ENCODE peak calls at places on chromosomes 12 and 14, in six cellular contexts. S is HCT116; J is left ventricle myocardium inferior; G is psoas muscle; C is PC-9; U is CD4-positive, alpha-beta T cell. W is an unnamed sample. For H3K27me3, the result is how much of the 10 kb centered on the place peaks cover.

GRCh38 chr12:113757223-113758002 is 208.7 kb downstream of the RBM19 start:
- DNase-seq in S (peak), J (no peak), G (no peak), C (peak), U (no peak), W (no peak)

GRCh38 chr12:78038541-78038940 is 207.8 kb downstream of the NAV3 start:
- DNase-seq in S (no peak), J (no peak), G (no peak), C (no peak), U (no peak), W (no peak)

GRCh38 chr12:84757978-84758377 is 154.6 kb downstream of the SLC6A15 start:
- DNase-seq in S (no peak), J (no peak), G (no peak), C (no peak), U (no peak), W (no peak)

GRCh38 chr14:59118171-59118570 is 70.3 kb upstream of the DAAM1 start:
- DNase-seq in S (no peak), J (no peak), G (no peak), C (no peak), U (no peak), W (no peak)

GRCh38 chr12:124026755-124027745 is 54.0 kb downstream of the ZNF664 start:
- DNase-seq in S (no peak), J (no peak), G (no peak), C (peak), U (no peak), W (peak)

GRCh38 chr14:77242752-77243151 is 28.3 kb downstream of the NGB start:
- DNase-seq in S (no peak), J (no peak), G (peak), C (no peak), U (no peak), W (no peak)

GRCh38 chr14:71541271-71541670 is 391.0 kb upstream of the RGS6 start:
- DNase-seq in S (no peak), J (no peak), G (no peak), C (no peak), U (no peak), W (no peak)

GRCh38 chr14:104820669-104821228 is 19.8 kb downstream of the ZBTB42 start:
- DNase-seq in S (no peak), J (no peak), G (peak), C (peak), U (no peak), W (peak)

GRCh38 chr12:3805058-3805457 is 52.1 kb upstream of the CRACR2A start:
- DNase-seq in S (no peak), J (no peak), G (no peak), C (no peak), U (no peak), W (no peak)

GRCh38 chr14:63483315-63483714 is 59.9 kb downstream of the PPP2R5E start:
- DNase-seq in S (no peak), J (no peak), G (no peak), C (no peak), U (no peak), W (no peak)

GRCh38 chr12:129550353-129550752 is 353.5 kb downstream of the TMEM132D start:
- DNase-seq in S (no peak), J (no peak), G (no peak), C (no peak), U (no peak), W (no peak)

GRCh38 chr12:89856431-89856830 is 147.8 kb upstream of the ATP2B1 start:
- DNase-seq in S (no peak), J (no peak), G (no peak), C (no peak), U (no peak), W (no peak)

GRCh38 chr12:83827860-83828259 is 1084.7 kb downstream of the SLC6A15 start:
- DNase-seq in S (no peak), J (no peak), G (no peak), C (no peak), U (no peak), W (no peak)

GRCh38 chr14:79325071-79325470 is 886.2 kb downstream of the DIO2 start:
- DNase-seq in S (no peak), J (no peak), G (no peak), C (no peak), U (no peak), W (no peak)

GRCh38 chr12:121467638-121468403 is 67.9 kb downstream of the RNF34 start:
- DNase-seq in S (no peak), J (no peak), G (no peak), C (no peak), U (no peak), W (no peak)

GRCh38 chr12:121812921-121813896 is 9.4 kb downstream of the SETD1B start:
- DNase-seq in S (no peak), J (no peak), G (peak), C (no peak), U (no peak), W (no peak)

GRCh38 chr14:100750762-100751699 is 24.3 kb downstream of the DLK1 start:
- DNase-seq in S (no peak), J (no peak), G (no peak), C (no peak), U (no peak), W (no peak)

GRCh38 chr12:19058235-19059021 is 71.1 kb upstream of the PLEKHA5 start:
- DNase-seq in S (no peak), J (no peak), G (no peak), C (no peak), U (no peak), W (no peak)

GRCh38 chr12:5012337-5012736 is 31.3 kb upstream of the KCNA5 start:
- DNase-seq in S (no peak), J (peak), G (peak), C (no peak), U (no peak), W (peak)

GRCh38 chr14:96077983-96078686 is 39.0 kb downstream of the C14orf132 start:
- DNase-seq in S (no peak), J (no peak), G (peak), C (no peak), U (no peak), W (no peak)

GRCh38 chr12:27970981-27971489 is 1.5 kb downstream of the PTHLH start:
- DNase-seq in S (no peak), J (no peak), G (peak), C (no peak), U (no peak), W (no peak)

GRCh38 chr14:93035917-93036651 is 79.6 kb downstream of the ITPK1 start:
- DNase-seq in S (no peak), J (peak), G (no peak), C (peak), U (no peak), W (peak)

GRCh38 chr12:6113691-6114475 is 10.6 kb downstream of the VWF start:
- DNase-seq in S (no peak), J (no peak), G (no peak), C (no peak), U (no peak), W (no peak)

GRCh38 chr14:69763761-69764510 is 3.0 kb upstream of the SRSF5 start:
- DNase-seq in S (no peak), J (no peak), G (no peak), C (no peak), U (no peak), W (no peak)

GRCh38 chr12:56266634-56267442 is at the start of gene COQ10A:
- DNase-seq in S (peak), J (peak), G (peak), C (peak), U (peak), W (peak)

GRCh38 chr14:94364037-94364436 is 24.4 kb downstream of the SERPINA1 start:
- DNase-seq in S (no peak), J (no peak), G (no peak), C (no peak), U (no peak), W (no peak)

GRCh38 chr12:89789862-89790261 is 81.2 kb upstream of the ATP2B1 start:
- DNase-seq in S (no peak), J (no peak), G (no peak), C (no peak), U (no peak), W (no peak)

GRCh38 chr12:119835068-119835467 is 42.1 kb downstream of the CIT start:
- DNase-seq in S (no peak), J (no peak), G (no peak), C (no peak), U (no peak), W (no peak)

GRCh38 chr12:53235742-53236442 is 3.9 kb upstream of the RARG start:
- DNase-seq in S (no peak), J (no peak), G (peak), C (no peak), U (no peak), W (no peak)

GRCh38 chr12:24075650-24076049 is 126.2 kb upstream of the SOX5 start:
- DNase-seq in S (no peak), J (no peak), G (no peak), C (no peak), U (no peak), W (no peak)

GRCh38 chr12:122227341-122227740 is 1.5 kb upstream of the DIABLO start:
- DNase-seq in S (no peak), J (no peak), G (peak), C (no peak), U (peak), W (no peak)

GRCh38 chr12:45302621-45303020 is 86.7 kb downstream of the ANO6 start:
- DNase-seq in S (no peak), J (no peak), G (no peak), C (no peak), U (no peak), W (no peak)

GRCh38 chr12:127496255-127496654 is 770.7 kb upstream of the TMEM132C start:
- DNase-seq in S (no peak), J (no peak), G (no peak), C (no peak), U (no peak), W (no peak)
- H3K27me3 ChIP-seq in S (under half), J (under half), G (under half), C (under half), U (under half), W (under half)

DNA sequence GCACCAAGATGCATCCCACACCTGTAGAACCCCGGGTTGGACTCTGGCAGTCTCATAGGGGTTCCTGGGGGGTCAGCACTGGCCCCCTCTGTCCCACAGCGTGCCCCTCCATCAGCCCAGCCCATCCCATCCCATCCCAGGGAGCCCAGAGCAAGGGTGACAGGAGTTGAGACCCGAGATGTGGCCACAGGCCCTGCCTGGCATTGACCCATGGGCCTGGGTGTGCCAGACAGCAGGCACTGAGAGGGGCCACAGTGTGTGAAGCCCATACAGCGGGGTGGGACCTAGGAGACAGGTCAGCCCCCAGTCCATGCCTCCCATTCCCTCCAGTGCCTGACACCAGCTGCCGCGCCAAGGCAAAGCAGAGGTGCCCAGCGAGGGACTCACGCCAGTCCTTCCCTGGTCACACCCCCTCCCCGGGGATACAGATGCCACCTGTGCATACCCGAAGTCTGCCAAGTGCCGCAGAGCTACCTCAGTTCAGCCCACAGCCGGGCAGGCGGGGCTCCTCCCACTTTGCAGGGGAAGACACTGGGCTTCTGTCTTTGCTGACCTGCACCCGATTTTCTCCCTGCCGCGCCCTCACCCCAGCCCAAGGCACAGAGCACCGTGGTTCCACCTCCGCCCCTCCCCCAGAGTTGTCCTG is 50.4 kb downstream of the CYP46A1 start:
- DNase-seq in S (no peak), J (peak), G (peak), C (no peak), U (no peak), W (no peak)
- H3K27me3 ChIP-seq in S (under half), J (under half), G (under half), C (under half), U (under half), W (under half)

DNA sequence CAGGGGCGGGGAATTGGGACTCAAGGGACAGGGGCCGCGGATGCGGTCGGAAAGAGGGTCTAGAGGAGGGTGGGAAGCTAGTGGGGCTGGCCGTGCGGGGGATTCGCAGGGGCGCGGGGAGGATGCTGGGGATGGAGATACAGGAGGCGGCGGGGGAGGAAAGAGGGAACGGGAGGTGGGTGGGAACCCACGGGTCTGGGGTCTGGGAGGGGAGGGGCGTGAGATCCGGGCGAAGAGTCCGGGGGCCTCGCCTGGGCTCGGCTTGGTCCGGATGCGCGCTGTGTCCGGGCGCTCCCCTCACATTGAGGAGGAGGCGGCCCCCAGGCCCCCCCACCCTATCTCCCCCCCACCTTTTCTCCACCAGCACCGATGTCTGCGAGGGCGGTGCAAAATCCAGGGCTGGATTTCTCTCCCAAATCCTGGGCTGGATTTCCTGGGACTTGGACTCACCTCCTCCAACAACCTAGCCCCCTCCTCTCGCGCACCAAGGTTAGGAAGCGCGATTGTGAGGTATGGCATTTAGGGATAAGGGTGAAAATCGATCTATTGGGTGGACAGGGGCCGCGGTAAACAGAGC is at the start of gene AGAP2:
- DNase-seq in S (no peak), J (no peak), G (no peak), C (no peak), U (no peak), W (no peak)
- H3K27me3 ChIP-seq in S (under half), J (half or more), G (under half), C (under half), U (under half), W (under half)

GRCh38 chr14:89138846-89139245 is 278.2 kb downstream of the FOXN3 start:
- DNase-seq in S (no peak), J (no peak), G (no peak), C (no peak), U (no peak), W (no peak)
- H3K27me3 ChIP-seq in S (under half), J (under half), G (under half), C (under half), U (under half), W (under half)

GRCh38 chr12:12890815-12891645 is at the start of gene GPRC5A:
- DNase-seq in S (peak), J (peak), G (peak), C (peak), U (peak), W (peak)

GRCh38 chr12:12890492-12890814 is 909 bp upstream of the GPRC5A start:
- DNase-seq in S (no peak), J (no peak), G (no peak), C (no peak), U (no peak), W (no peak)

GRCh38 chr12:12887471-12887870 is 3.9 kb upstream of the GPRC5A start:
- DNase-seq in S (no peak), J (no peak), G (no peak), C (no peak), U (no peak), W (no peak)

GRCh38 chr12:12891646-12892355 is 439 bp downstream of the GPRC5A start:
- DNase-seq in S (no peak), J (no peak), G (no peak), C (peak), U (no peak), W (no peak)

DNA sequence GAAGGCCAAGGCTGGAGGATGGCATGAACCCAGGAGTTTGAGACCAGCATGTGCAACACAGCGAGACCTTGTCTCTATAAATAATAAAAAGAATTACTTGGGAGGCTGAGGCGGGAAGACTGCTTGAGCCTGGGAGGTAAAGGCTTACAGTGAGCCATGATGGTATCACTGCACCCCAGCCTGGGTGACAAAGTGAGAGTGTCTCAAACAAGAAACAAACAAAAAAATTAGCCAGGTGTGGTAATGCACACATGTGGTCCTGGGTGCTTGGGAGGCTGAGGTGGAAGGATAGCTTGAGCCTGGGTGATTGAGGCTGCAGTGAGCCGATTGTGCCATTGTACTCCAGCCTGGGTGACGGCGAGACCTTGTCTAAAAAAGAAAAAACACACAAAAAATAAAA is 1.7 kb upstream of the GPRC5A start:
- DNase-seq in S (no peak), J (no peak), G (no peak), C (peak), U (no peak), W (no peak)
- H3K27me3 ChIP-seq in S (under half), J (half or more), G (under half), C (under half), U (under half), W (under half)

DNA sequence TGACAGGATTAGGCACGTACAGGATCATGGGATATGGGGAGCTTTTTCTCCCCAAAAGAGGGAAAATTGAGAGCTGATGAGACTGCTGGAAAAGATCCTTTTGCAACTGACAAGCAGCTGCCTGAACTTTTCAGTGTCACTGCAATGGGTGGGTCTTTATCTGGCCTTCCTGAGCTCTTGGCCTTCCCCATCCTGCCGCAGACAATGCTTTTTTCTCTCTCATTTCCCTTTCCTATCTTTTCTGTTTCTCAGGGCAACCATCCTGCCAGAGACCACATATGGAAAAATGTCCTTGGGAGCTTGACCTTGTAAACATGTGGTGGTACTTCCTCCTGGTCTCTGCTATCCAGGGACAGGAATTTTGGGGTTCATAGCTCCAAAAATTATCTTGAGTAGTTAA is 75.8 kb downstream of the CALM1 start:
- DNase-seq in S (no peak), J (no peak), G (no peak), C (no peak), U (no peak), W (no peak)
- H3K27me3 ChIP-seq in S (under half), J (under half), G (under half), C (under half), U (under half), W (under half)

DNA sequence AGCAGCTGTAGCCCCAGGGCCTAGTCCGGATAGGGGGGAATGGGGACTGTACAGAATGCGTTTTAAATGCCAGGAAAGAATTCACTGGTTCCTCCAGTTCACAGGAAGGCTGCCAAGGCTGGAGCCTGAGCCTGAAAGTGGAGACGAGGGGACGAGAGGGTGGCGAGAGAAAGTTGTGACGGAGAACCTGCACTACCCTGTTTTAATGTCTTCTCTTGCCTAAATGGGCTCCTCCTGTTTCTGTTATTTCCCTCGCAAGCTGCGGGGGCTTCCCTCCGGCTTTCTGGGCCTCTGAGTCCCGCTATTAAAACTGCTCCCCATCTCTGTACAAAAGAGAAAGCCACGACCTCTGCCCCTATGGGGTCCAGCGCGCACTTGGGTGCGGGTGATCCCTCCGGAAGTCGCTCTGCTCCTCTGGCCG is 4.5 kb downstream of the C1QL4 start:
- DNase-seq in S (no peak), J (no peak), G (no peak), C (no peak), U (no peak), W (no peak)
- H3K27me3 ChIP-seq in S (under half), J (half or more), G (under half), C (under half), U (under half), W (half or more)

W was measured in heart right ventricle.